ENCODE peak calls at places on chromosomes 1 and 21, in nine cellular contexts. Q, Z, P, H, Y, A, O, L and I are unnamed samples.

GRCh38 chr1:232578681-232579195 is 51.2 kb downstream of the SIPA1L2 start:
- ATAC-seq in A (peak; percentile 25), P (peak; percentile 67), L (no peak), Z (no peak), O (peak; percentile 66), Q (no peak), H (peak; percentile 59), Y (no peak), I (no peak)

GRCh38 chr1:236124965-236125364 is 17.4 kb upstream of the GPR137B start:
- ATAC-seq in Q (no peak), O (no peak), H (no peak), A (no peak), P (no peak), Z (no peak), Y (no peak), L (no peak), I (no peak)

GRCh38 chr1:39927538-39927937 is 25.8 kb upstream of the MYCL start:
- ATAC-seq in P (no peak), A (peak; percentile 58), H (no peak), L (no peak), O (no peak), Y (no peak), Z (peak; percentile 43), Q (peak; percentile 17), I (no peak)

GRCh38 chr21:36204980-36205379 is 48.4 kb downstream of the DOP1B start:
- ATAC-seq in Z (peak; percentile 78), P (no peak), A (peak; percentile 88), Y (no peak), H (no peak), O (no peak), Q (no peak), L (no peak), I (no peak)

GRCh38 chr1:177780096-177780700 is 189.7 kb downstream of the SEC16B start:
- ATAC-seq in O (no peak), Q (peak; percentile 57), L (no peak), H (peak; percentile 82), A (peak; percentile 59), Y (no peak), P (no peak), Z (peak; percentile 44), I (peak; percentile 57)

GRCh38 chr1:172394811-172395210 is 25.7 kb upstream of the C1orf105 start:
- ATAC-seq in Q (no peak), A (no peak), Y (peak; percentile 12), H (no peak), P (no peak), O (no peak), L (peak; percentile 16), Z (no peak), I (no peak)

GRCh38 chr1:30617161-30617560 is 106.2 kb downstream of the MATN1 start:
- ATAC-seq in Q (no peak), H (no peak), L (no peak), Z (no peak), P (no peak), Y (no peak), O (no peak), A (no peak), I (no peak)

GRCh38 chr1:175118375-175118774 is 50.7 kb downstream of the TNN start:
- ATAC-seq in P (no peak), Q (no peak), Z (no peak), H (no peak), L (no peak), A (no peak), O (no peak), Y (no peak), I (no peak)

GRCh38 chr21:42301371-42302291 is 13.6 kb downstream of the TFF3 start:
- ATAC-seq in H (no peak), P (no peak), O (no peak), Q (peak; percentile 30), A (peak; percentile 54), Z (no peak), Y (no peak), L (no peak), I (peak; percentile 73)

GRCh38 chr1:51295926-51296325 is 34.4 kb downstream of the TTC39A start:
- ATAC-seq in A (no peak), P (no peak), Q (no peak), H (peak; percentile 12), O (no peak), Z (peak; percentile 10), Y (no peak), L (no peak), I (no peak)

GRCh38 chr1:30600258-30600657 is 123.1 kb downstream of the MATN1 start:
- ATAC-seq in H (no peak), P (no peak), Q (no peak), L (no peak), O (no peak), Z (no peak), A (no peak), Y (no peak), I (no peak)

GRCh38 chr21:8990326-8991087 is 1530.9 kb upstream of the TPTE start:
- ATAC-seq in H (no peak), Q (peak; percentile 38), P (no peak), Y (no peak), L (no peak), A (peak; percentile 42), Z (peak; percentile 24), O (no peak), I (no peak)

GRCh38 chr1:12177999-12178441 is 11.2 kb downstream of the TNFRSF1B start:
- ATAC-seq in Z (peak; percentile 20), A (peak; percentile 24), L (peak; percentile 63), P (peak; percentile 69), O (peak; percentile 65), H (peak; percentile 47), Y (peak; percentile 76), Q (peak; percentile 29), I (peak; percentile 41)

GRCh38 chr1:75127916-75128717 is 6.1 kb upstream of the LHX8 start:
- ATAC-seq in O (no peak), P (no peak), Y (no peak), H (no peak), Z (no peak), L (no peak), Q (no peak), A (no peak), I (no peak)

GRCh38 chr1:82901118-82901517 is 1097.8 kb downstream of the TTLL7 start:
- ATAC-seq in Q (no peak), P (no peak), Y (no peak), H (no peak), L (no peak), A (no peak), Z (no peak), O (no peak), I (no peak)

GRCh38 chr1:41666991-41667631 is 182.6 kb upstream of the EDN2 start:
- ATAC-seq in Q (no peak), Y (peak; percentile 74), O (peak; percentile 73), L (peak; percentile 51), H (no peak), A (no peak), P (peak; percentile 66), Z (no peak), I (no peak)

GRCh38 chr1:85230305-85230977 is 29.0 kb downstream of the C1orf52 start:
- ATAC-seq in Q (no peak), P (no peak), L (peak; percentile 67), Z (peak; percentile 30), H (peak; percentile 92), O (peak; percentile 29), Y (no peak), A (no peak), I (no peak)

GRCh38 chr1:219109424-219110018 is 64.2 kb upstream of the LYPLAL1 start:
- ATAC-seq in A (no peak), Z (no peak), H (no peak), Q (no peak), P (no peak), O (no peak), Y (no peak), L (no peak), I (no peak)

GRCh38 chr21:44594406-44594916 is 2.2 kb upstream of the KRTAP10-6 start:
- ATAC-seq in A (no peak), L (no peak), O (no peak), H (no peak), Z (no peak), Q (no peak), Y (no peak), P (no peak), I (no peak)

GRCh38 chr1:172269084-172269483 is 151.4 kb upstream of the C1orf105 start:
- ATAC-seq in A (no peak), Z (no peak), Y (no peak), L (no peak), O (no peak), H (no peak), P (no peak), Q (no peak), I (no peak)

GRCh38 chr1:156194300-156194652 is 372 bp downstream of the SLC25A44 start:
- ATAC-seq in Y (no peak), L (no peak), H (no peak), P (no peak), Q (peak; percentile 4), Z (no peak), A (peak; percentile 3), O (no peak), I (no peak)

GRCh38 chr1:67314696-67315095 is 7.0 kb downstream of the IL12RB2 start:
- ATAC-seq in Z (no peak), Y (peak; percentile 81), Q (no peak), A (no peak), H (peak; percentile 75), P (peak; percentile 72), L (no peak), O (peak; percentile 33), I (no peak)

GRCh38 chr1:231233735-231234417 is 7.1 kb upstream of the GNPAT start:
- ATAC-seq in A (no peak), L (no peak), Q (no peak), Z (no peak), Y (no peak), H (no peak), P (no peak), O (no peak), I (no peak)

GRCh38 chr21:28283652-28284490 is 708.8 kb downstream of the LTN1 start:
- ATAC-seq in Y (no peak), H (no peak), Q (peak; percentile 96), L (no peak), A (peak; percentile 95), P (no peak), O (no peak), Z (peak; percentile 94), I (peak; percentile 43)

GRCh38 chr1:170162385-170163226 is 16.8 kb downstream of the NTMT2 start:
- ATAC-seq in Z (peak; percentile 62), L (no peak), Q (peak; percentile 97), H (peak; percentile 45), O (no peak), P (no peak), Y (no peak), A (peak; percentile 92), I (peak; percentile 67)

GRCh38 chr1:110393691-110394564 is 3.1 kb upstream of the SLC16A4 start:
- ATAC-seq in Y (no peak), Z (no peak), O (no peak), L (no peak), Q (no peak), H (no peak), A (no peak), P (no peak), I (no peak)

GRCh38 chr1:245310605-245311531 is 156.1 kb downstream of the KIF26B start:
- ATAC-seq in Y (no peak), L (peak; percentile 50), H (peak; percentile 90), Z (peak; percentile 52), A (peak; percentile 49), P (peak; percentile 53), O (no peak), Q (peak; percentile 67), I (peak; percentile 34)

GRCh38 chr1:12372180-12372579 is 142.3 kb downstream of the VPS13D start:
- ATAC-seq in Y (peak; percentile 63), H (no peak), A (no peak), L (no peak), O (no peak), Z (no peak), Q (no peak), P (peak; percentile 46), I (no peak)

GRCh38 chr1:1124786-1125642 is 9.1 kb upstream of the C1orf159 start:
- ATAC-seq in H (no peak), Q (no peak), Z (no peak), A (no peak), P (no peak), Y (no peak), O (no peak), L (no peak), I (no peak)

GRCh38 chr21:23801292-23801691 is 1806.0 kb downstream of the MRPL39 start:
- ATAC-seq in O (no peak), Z (no peak), A (no peak), Y (peak; percentile 45), L (no peak), P (no peak), Q (no peak), H (no peak), I (no peak)

GRCh38 chr21:42641311-42642218 is 11.9 kb upstream of the PDE9A start:
- ATAC-seq in Q (no peak), Z (no peak), Y (no peak), P (no peak), A (peak; percentile 30), L (no peak), H (peak; percentile 65), O (no peak), I (no peak)